ENCODE peak calls at places on chromosomes 6 and 20, in five cellular contexts. R is coronary artery; Q is left lung; P is left ventricle myocardium inferior; X is activated CD8-positive, alpha-beta T cell treated with anti-CD3 and anti-CD28 coated beads for 36 hours. I is an unnamed sample.

GRCh38 chr20:33584976-33585375 is 77.2 kb upstream of the C20orf144 start:
- DNase-seq in Q (no peak), R (no peak), X (no peak), P (no peak), I (no peak)

GRCh38 chr20:49657118-49657901 is 56.4 kb downstream of the B4GALT5 start:
- DNase-seq in P (no peak), X (no peak), R (no peak), Q (no peak), I (no peak)

GRCh38 chr6:156639023-156639728 is 138.0 kb upstream of the ARID1B start:
- DNase-seq in R (no peak), X (no peak), P (no peak), Q (no peak), I (no peak)

GRCh38 chr6:130981409-130981808 is 81.6 kb downstream of the EPB41L2 start:
- DNase-seq in X (no peak), Q (no peak), P (no peak), R (no peak), I (no peak)

GRCh38 chr20:21510414-21510971 is 3.4 kb downstream of the NKX2-2 start:
- DNase-seq in P (no peak), Q (peak), X (no peak), R (peak), I (no peak)

GRCh38 chr6:128305228-128305627 is 215.2 kb downstream of the PTPRK start:
- DNase-seq in P (no peak), Q (no peak), X (no peak), R (no peak), I (no peak)

GRCh38 chr20:50389808-50390684 is 120.1 kb upstream of the PTPN1 start:
- DNase-seq in X (no peak), R (no peak), P (no peak), Q (no peak), I (no peak)

GRCh38 chr6:85580104-85580877 is 13.4 kb downstream of the SNX14 start:
- DNase-seq in X (no peak), P (no peak), Q (no peak), R (no peak), I (no peak)

GRCh38 chr6:16136536-16137450 is 7.9 kb downstream of the MYLIP start:
- DNase-seq in R (no peak), P (no peak), Q (no peak), X (peak), I (peak)

GRCh38 chr20:49889943-49890650 is 25.2 kb downstream of the SPATA2 start:
- DNase-seq in P (no peak), Q (no peak), R (peak), X (no peak), I (no peak)

GRCh38 chr20:44406572-44407100 is 51.1 kb downstream of the HNF4A start:
- DNase-seq in R (no peak), X (no peak), P (no peak), Q (no peak), I (no peak)
- TF ChIP-seq CTCF in R (no peak), X (no peak), P (no peak), Q (no peak), I (no peak)

GRCh38 chr20:61597996-61598395 is 345.9 kb downstream of the CDH4 start:
- DNase-seq in P (no peak), X (no peak), R (no peak), Q (no peak), I (no peak)

GRCh38 chr20:61600061-61600460 is 348.0 kb downstream of the CDH4 start:
- DNase-seq in P (no peak), X (no peak), R (no peak), Q (no peak), I (no peak)

GRCh38 chr20:61601361-61601760 is 349.3 kb downstream of the CDH4 start:
- DNase-seq in X (no peak), R (no peak), Q (no peak), P (no peak), I (no peak)

GRCh38 chr20:61598586-61598985 is 346.5 kb downstream of the CDH4 start:
- DNase-seq in R (no peak), Q (no peak), P (no peak), X (no peak), I (no peak)

GRCh38 chr20:61599061-61599930 is 347.2 kb downstream of the CDH4 start:
- DNase-seq in Q (no peak), X (peak), R (no peak), P (no peak), I (no peak)
- TF ChIP-seq CTCF in Q (no peak), X (no peak), R (no peak), P (no peak), I (no peak)

GRCh38 chr20:11094711-11095110 is 420.9 kb upstream of the JAG1 start:
- DNase-seq in Q (no peak), P (no peak), X (no peak), R (no peak), I (no peak)

GRCh38 chr20:11101696-11102095 is 427.9 kb upstream of the JAG1 start:
- DNase-seq in Q (no peak), R (no peak), P (no peak), X (no peak), I (no peak)

GRCh38 chr20:11094196-11094595 is 420.4 kb upstream of the JAG1 start:
- DNase-seq in R (no peak), P (no peak), X (no peak), Q (no peak), I (no peak)

GRCh38 chr20:11101243-11101642 is 427.4 kb upstream of the JAG1 start:
- DNase-seq in R (no peak), Q (no peak), P (no peak), X (no peak), I (no peak)

GRCh38 chr20:11098888-11099287 is 425.1 kb upstream of the JAG1 start:
- DNase-seq in X (no peak), R (no peak), Q (no peak), P (no peak), I (no peak)
- TF ChIP-seq CTCF in X (no peak), R (no peak), Q (no peak), P (peak), I (no peak)

GRCh38 chr6:43800746-43801488 is 30.9 kb downstream of the VEGFA start:
- DNase-seq in P (no peak), X (no peak), R (no peak), Q (no peak), I (no peak)
- TF ChIP-seq CTCF in P (no peak), X (no peak), R (no peak), Q (no peak), I (no peak)

GRCh38 chr20:38029453-38029852 is 3.8 kb downstream of the TTI1 start:
- DNase-seq in X (no peak), Q (no peak), R (no peak), P (no peak), I (no peak)
- TF ChIP-seq CTCF in X (no peak), Q (no peak), R (no peak), P (no peak), I (no peak)

DNA sequence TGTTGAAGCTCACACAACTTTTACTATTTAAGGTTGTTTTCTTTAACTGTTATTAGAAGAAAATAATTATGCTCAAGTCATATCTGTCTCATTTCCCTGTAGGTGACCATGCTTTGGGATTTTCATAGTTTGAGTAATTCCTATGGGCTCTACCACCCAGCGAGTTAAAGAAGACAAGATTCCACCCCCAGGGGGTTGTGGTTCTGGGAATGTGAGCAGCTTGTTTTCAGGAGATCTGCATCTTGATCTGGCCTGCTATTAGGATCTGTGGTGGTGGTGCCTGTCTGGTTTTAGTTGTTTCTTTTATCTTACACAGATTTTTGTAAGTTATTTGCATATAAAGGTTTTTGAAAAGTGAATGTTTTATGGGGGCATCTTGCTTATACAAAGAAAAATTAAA is 20.2 kb upstream of the REV3L start:
- DNase-seq in Q (no peak), P (no peak), R (no peak), X (no peak), I (no peak)
- TF ChIP-seq CTCF in Q (no peak), P (no peak), R (no peak), X (no peak), I (no peak)

GRCh38 chr20:63955281-63955845 is 853 bp downstream of the UCKL1 start:
- DNase-seq in P (peak), Q (no peak), X (no peak), R (no peak), I (no peak)
- TF ChIP-seq CTCF in P (peak), Q (peak), X (peak), R (no peak), I (no peak)

GRCh38 chr20:47710665-47711045 is 74.6 kb downstream of the SULF2 start:
- DNase-seq in P (no peak), X (no peak), R (no peak), Q (no peak), I (no peak)

GRCh38 chr20:47706345-47706744 is 78.9 kb downstream of the SULF2 start:
- DNase-seq in P (no peak), X (no peak), R (no peak), Q (no peak), I (no peak)

GRCh38 chr20:47708140-47708807 is 77.0 kb downstream of the SULF2 start:
- DNase-seq in R (no peak), P (no peak), Q (no peak), X (no peak), I (no peak)

GRCh38 chr20:47711046-47711752 is 74.1 kb downstream of the SULF2 start:
- DNase-seq in Q (no peak), X (no peak), P (no peak), R (no peak), I (no peak)

GRCh38 chr20:47708953-47709833 is 76.1 kb downstream of the SULF2 start:
- DNase-seq in P (no peak), Q (no peak), X (no peak), R (no peak), I (no peak)
- TF ChIP-seq CTCF in P (no peak), Q (no peak), X (no peak), R (no peak), I (no peak)

GRCh38 chr20:38167851-38168760 is 3.0 kb upstream of the TGM2 start:
- DNase-seq in Q (peak), R (peak), X (peak), P (peak), I (no peak)
- TF ChIP-seq CTCF in Q (no peak), R (no peak), X (no peak), P (no peak), I (no peak)

DNA sequence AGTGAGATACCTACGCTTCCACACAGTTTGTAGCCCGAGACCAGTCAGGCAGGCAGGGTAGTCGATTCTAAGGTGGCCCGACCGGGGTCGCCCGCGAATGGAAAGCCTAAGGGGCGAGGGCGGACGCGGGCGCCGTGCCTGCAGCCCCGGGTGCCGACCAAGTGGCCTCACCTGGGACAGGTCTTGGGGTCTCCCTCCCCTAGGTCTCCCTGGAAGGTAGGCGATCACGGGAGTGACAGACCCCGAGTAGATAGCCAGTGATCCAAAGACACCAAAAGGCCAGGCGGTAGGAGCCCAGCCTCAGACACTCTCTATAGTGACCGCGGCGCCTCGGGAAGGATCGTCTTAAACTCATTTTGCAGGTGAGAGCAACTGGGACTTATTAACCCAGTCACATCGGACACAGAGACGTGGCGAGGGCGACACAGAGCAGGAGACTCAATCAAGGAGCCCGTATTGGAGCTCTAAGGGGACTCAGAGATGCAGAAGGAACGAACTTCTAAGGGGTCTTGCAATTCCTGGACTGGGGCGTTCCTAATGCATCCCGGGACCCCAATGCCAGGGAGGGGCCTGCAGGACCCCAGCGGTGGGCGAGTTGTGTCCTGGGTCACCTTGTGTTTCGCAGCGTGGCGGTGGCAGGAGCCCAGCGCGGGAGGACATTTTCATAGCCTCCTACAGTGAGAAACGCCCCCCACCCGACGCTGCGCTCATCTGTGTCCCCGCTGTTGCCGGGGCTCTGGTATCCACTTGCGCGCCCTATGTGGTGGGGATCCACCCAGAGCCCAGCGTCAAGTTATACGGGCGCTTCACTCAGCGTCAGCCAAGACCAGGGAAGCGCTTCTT is 2.1 kb upstream of the VSX1 start:
- DNase-seq in P (no peak), Q (peak), R (peak), X (peak), I (no peak)
- TF ChIP-seq CTCF in P (peak), Q (no peak), R (no peak), X (no peak), I (no peak)